ENCODE peak calls at places on chromosomes 1 and 21, in four cellular contexts. One of them, this sample, is unnamed. For H3K4me1, the result is how much of the 10 kb centered on the place peaks cover.

GRCh38 chr21:43865471-43866181 is 603 bp downstream of the AGPAT3 start:
- DNase-seq in prostate gland: no peak
- DNase-seq in upper lobe of right lung: peak
- DNase-seq in H9: no peak
- DNase-seq in this sample: no peak

GRCh38 chr1:2591581-2592261 is 5.1 kb downstream of the PRXL2B start:
- DNase-seq in prostate gland: no peak
- DNase-seq in upper lobe of right lung: peak
- DNase-seq in H9: no peak
- DNase-seq in this sample: no peak

GRCh38 chr1:85366391-85366790 is 90.0 kb upstream of the BCL10 start:
- DNase-seq in prostate gland: no peak
- DNase-seq in upper lobe of right lung: no peak
- DNase-seq in H9: no peak
- DNase-seq in this sample: no peak

GRCh38 chr1:93593868-93594602 is 87.6 kb downstream of the BCAR3 start:
- DNase-seq in upper lobe of right lung: no peak
- DNase-seq in H9: no peak
- DNase-seq in prostate gland: no peak
- DNase-seq in this sample: no peak

GRCh38 chr1:67468066-67468718 is 38.0 kb upstream of the SERBP1 start:
- DNase-seq in prostate gland: no peak
- DNase-seq in H9: no peak
- DNase-seq in upper lobe of right lung: no peak
- DNase-seq in this sample: no peak

GRCh38 chr1:177227978-177228720 is 57.4 kb downstream of the BRINP2 start:
- DNase-seq in prostate gland: no peak
- DNase-seq in upper lobe of right lung: no peak
- DNase-seq in H9: no peak
- DNase-seq in this sample: no peak

GRCh38 chr21:17451364-17451869 is 61.4 kb upstream of the CXADR start:
- DNase-seq in prostate gland: no peak
- DNase-seq in upper lobe of right lung: no peak
- DNase-seq in H9: no peak
- DNase-seq in this sample: no peak

GRCh38 chr1:45400049-45400448 is 59.8 kb upstream of the MUTYH start:
- DNase-seq in prostate gland: no peak
- DNase-seq in H9: peak
- DNase-seq in upper lobe of right lung: no peak
- DNase-seq in this sample: no peak

GRCh38 chr1:245858683-245859509 is 648.2 kb downstream of the SMYD3 start:
- DNase-seq in H9: no peak
- DNase-seq in prostate gland: no peak
- DNase-seq in upper lobe of right lung: no peak
- DNase-seq in this sample: no peak

GRCh38 chr1:9279172-9279840 is 13.4 kb upstream of the SPSB1 start:
- DNase-seq in H9: no peak
- DNase-seq in prostate gland: no peak
- DNase-seq in upper lobe of right lung: no peak
- DNase-seq in this sample: no peak

GRCh38 chr1:99808391-99809115 is 41.6 kb upstream of the AGL start:
- DNase-seq in upper lobe of right lung: no peak
- DNase-seq in prostate gland: peak
- DNase-seq in H9: peak
- DNase-seq in this sample: no peak

GRCh38 chr1:91075233-91076135 is 53.6 kb upstream of the ZNF644 start:
- DNase-seq in prostate gland: no peak
- DNase-seq in upper lobe of right lung: no peak
- DNase-seq in H9: no peak
- DNase-seq in this sample: no peak

GRCh38 chr1:245599413-245600174 is 444.8 kb downstream of the KIF26B start:
- DNase-seq in H9: peak
- DNase-seq in prostate gland: no peak
- DNase-seq in upper lobe of right lung: no peak
- DNase-seq in this sample: no peak

GRCh38 chr1:1250828-1251284 is 4.3 kb upstream of the C1QTNF12 start:
- DNase-seq in upper lobe of right lung: no peak
- DNase-seq in H9: no peak
- DNase-seq in prostate gland: no peak
- DNase-seq in this sample: no peak

GRCh38 chr1:44810101-44810761 is 1.9 kb downstream of the BTBD19 start:
- DNase-seq in H9: peak
- DNase-seq in upper lobe of right lung: peak
- DNase-seq in prostate gland: peak
- DNase-seq in this sample: peak

GRCh38 chr1:221437924-221438323 is 304.0 kb downstream of the DUSP10 start:
- DNase-seq in H9: no peak
- DNase-seq in upper lobe of right lung: no peak
- DNase-seq in prostate gland: no peak
- DNase-seq in this sample: no peak

GRCh38 chr1:27074175-27074780 is 61.6 kb upstream of the TENT5B start:
- DNase-seq in upper lobe of right lung: no peak
- DNase-seq in H9: no peak
- DNase-seq in prostate gland: no peak
- DNase-seq in this sample: no peak

GRCh38 chr1:1974834-1975233 is 28.8 kb downstream of the CFAP74 start:
- DNase-seq in upper lobe of right lung: no peak
- DNase-seq in prostate gland: no peak
- DNase-seq in H9: no peak
- DNase-seq in this sample: no peak

GRCh38 chr1:34268311-34269042 is 91.8 kb downstream of the C1orf94 start:
- DNase-seq in upper lobe of right lung: no peak
- DNase-seq in prostate gland: no peak
- DNase-seq in H9: no peak
- DNase-seq in this sample: no peak

GRCh38 chr1:198548890-198549289 is 8.4 kb upstream of the ATP6V1G3 start:
- DNase-seq in upper lobe of right lung: no peak
- DNase-seq in prostate gland: no peak
- DNase-seq in H9: no peak
- DNase-seq in this sample: no peak

GRCh38 chr1:40384887-40385286 is 11.4 kb downstream of the SMAP2 start:
- DNase-seq in upper lobe of right lung: no peak
- DNase-seq in H9: no peak
- DNase-seq in prostate gland: no peak
- DNase-seq in this sample: no peak

GRCh38 chr1:113986802-113987201 is 7.5 kb downstream of the OLFML3 start:
- DNase-seq in H9: no peak
- DNase-seq in prostate gland: no peak
- DNase-seq in upper lobe of right lung: no peak
- DNase-seq in this sample: no peak

GRCh38 chr1:207186503-207186902 is 82.5 kb downstream of the C4BPA start:
- DNase-seq in prostate gland: no peak
- DNase-seq in H9: no peak
- DNase-seq in upper lobe of right lung: no peak
- DNase-seq in this sample: no peak

GRCh38 chr1:221451741-221452140 is 290.1 kb downstream of the DUSP10 start:
- DNase-seq in prostate gland: no peak
- DNase-seq in upper lobe of right lung: no peak
- DNase-seq in H9: no peak
- DNase-seq in this sample: no peak

GRCh38 chr21:15063081-15063820 is 1.5 kb downstream of the NRIP1 start:
- DNase-seq in upper lobe of right lung: no peak
- DNase-seq in prostate gland: no peak
- DNase-seq in H9: no peak
- DNase-seq in this sample: no peak

GRCh38 chr1:78419309-78419708 is 71.5 kb upstream of the PTGFR start:
- DNase-seq in upper lobe of right lung: no peak
- DNase-seq in prostate gland: no peak
- DNase-seq in H9: no peak
- DNase-seq in this sample: no peak

GRCh38 chr21:45263534-45263933 is 24.2 kb downstream of the POFUT2 start:
- DNase-seq in prostate gland: no peak
- DNase-seq in upper lobe of right lung: no peak
- DNase-seq in H9: peak
- DNase-seq in this sample: no peak

GRCh38 chr1:26468911-26469310 is 3.3 kb upstream of the HMGN2 start:
- DNase-seq in prostate gland: peak
- DNase-seq in H9: no peak
- DNase-seq in upper lobe of right lung: no peak
- DNase-seq in this sample: no peak

GRCh38 chr1:228742535-228742934 is 7.3 kb downstream of the RHOU start:
- DNase-seq in upper lobe of right lung: no peak
- DNase-seq in H9: no peak
- DNase-seq in prostate gland: no peak
- DNase-seq in this sample: no peak

GRCh38 chr1:186531561-186532165 is 70.7 kb upstream of the PDC start:
- DNase-seq in upper lobe of right lung: no peak
- DNase-seq in prostate gland: no peak
- DNase-seq in H9: no peak
- DNase-seq in this sample: no peak

GRCh38 chr1:90723561-90724108 is 6.5 kb upstream of the BARHL2 start:
- DNase-seq in upper lobe of right lung: no peak
- DNase-seq in H9: peak
- DNase-seq in prostate gland: no peak
- DNase-seq in this sample: no peak

GRCh38 chr1:2452583-2453315 is 23.3 kb upstream of the PLCH2 start:
- DNase-seq in H9: no peak
- DNase-seq in prostate gland: no peak
- DNase-seq in upper lobe of right lung: no peak
- DNase-seq in this sample: no peak

GRCh38 chr1:36752891-36753361 is 270.2 kb upstream of the CSF3R start:
- DNase-seq in prostate gland: no peak
- DNase-seq in upper lobe of right lung: peak
- DNase-seq in H9: no peak
- DNase-seq in this sample: peak

GRCh38 chr1:243964915-243965314 is 86.2 kb upstream of the ZBTB18 start:
- DNase-seq in upper lobe of right lung: no peak
- DNase-seq in H9: no peak
- DNase-seq in prostate gland: no peak
- DNase-seq in this sample: no peak

GRCh38 chr1:166915941-166916340 is 39.9 kb upstream of the TADA1 start:
- DNase-seq in upper lobe of right lung: no peak
- DNase-seq in H9: peak
- DNase-seq in prostate gland: no peak
- DNase-seq in this sample: no peak

GRCh38 chr1:41572224-41572623 is 87.7 kb upstream of the EDN2 start:
- DNase-seq in prostate gland: no peak
- DNase-seq in upper lobe of right lung: no peak
- DNase-seq in H9: no peak
- DNase-seq in this sample: no peak

GRCh38 chr1:66752000-66752592 is at the start of gene DYNLT5:
- DNase-seq in upper lobe of right lung: peak
- DNase-seq in prostate gland: no peak
- DNase-seq in H9: peak
- DNase-seq in this sample: peak

GRCh38 chr1:56425494-56425860 is 153.9 kb downstream of the PLPP3 start:
- DNase-seq in upper lobe of right lung: no peak
- DNase-seq in prostate gland: no peak
- DNase-seq in H9: no peak
- DNase-seq in this sample: no peak
- H3K27ac ChIP-seq in upper lobe of right lung: no peak
- H3K27ac ChIP-seq in prostate gland: no peak
- H3K27ac ChIP-seq in H9: no peak
- H3K27ac ChIP-seq in this sample: no peak

GRCh38 chr1:15212989-15213291 is 34.1 kb upstream of the FHAD1 start:
- DNase-seq in upper lobe of right lung: no peak
- DNase-seq in H9: no peak
- DNase-seq in prostate gland: no peak
- DNase-seq in this sample: no peak

GRCh38 chr1:15213333-15213732 is 33.7 kb upstream of the FHAD1 start:
- DNase-seq in upper lobe of right lung: peak
- DNase-seq in H9: no peak
- DNase-seq in prostate gland: no peak
- DNase-seq in this sample: no peak

GRCh38 chr1:15211424-15211823 is 35.6 kb upstream of the FHAD1 start:
- DNase-seq in upper lobe of right lung: no peak
- DNase-seq in H9: no peak
- DNase-seq in prostate gland: no peak
- DNase-seq in this sample: no peak

GRCh38 chr1:15212216-15212988 is 34.6 kb upstream of the FHAD1 start:
- DNase-seq in H9: no peak
- DNase-seq in upper lobe of right lung: peak
- DNase-seq in prostate gland: no peak
- DNase-seq in this sample: no peak

DNA sequence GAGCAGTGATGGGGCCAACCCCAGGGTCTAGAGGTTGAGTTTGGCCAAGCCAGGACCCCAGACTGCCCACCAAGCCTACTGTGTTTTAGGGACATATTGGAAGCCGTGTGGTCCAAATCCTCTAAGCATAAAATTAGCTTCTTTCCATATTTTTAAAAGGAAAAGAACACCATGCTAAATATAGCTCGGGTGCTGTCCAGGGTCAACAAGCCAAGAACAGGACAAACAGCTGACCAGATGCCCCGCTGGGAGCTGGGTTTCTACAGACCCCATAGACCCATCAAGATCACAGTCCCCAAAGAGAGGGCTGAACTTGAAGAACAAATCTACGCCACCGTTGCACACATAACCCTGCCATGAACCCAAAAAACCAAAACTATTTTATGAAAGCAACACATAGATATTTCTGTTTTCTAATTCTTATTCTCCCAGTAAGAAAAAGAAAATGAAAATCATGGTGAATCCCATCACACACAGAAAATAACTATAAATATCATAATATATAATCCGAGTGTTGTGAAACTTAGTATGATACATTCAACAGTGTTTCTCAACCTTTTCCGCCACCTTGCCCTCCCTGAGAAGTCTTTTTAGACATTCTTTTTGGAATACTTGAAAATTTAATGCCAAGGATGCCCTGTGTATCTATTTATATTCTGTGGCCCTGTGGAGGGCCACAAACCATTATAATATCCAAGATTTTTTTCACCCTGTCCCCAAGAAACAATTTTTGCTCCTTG is 36.2 kb upstream of the FHAD1 start:
- DNase-seq in upper lobe of right lung: peak
- DNase-seq in H9: no peak
- DNase-seq in prostate gland: no peak
- DNase-seq in this sample: no peak
- H3K4me1 ChIP-seq in upper lobe of right lung: under half
- H3K4me1 ChIP-seq in H9: under half
- H3K4me1 ChIP-seq in prostate gland: under half
- H3K4me1 ChIP-seq in this sample: half or more

DNA sequence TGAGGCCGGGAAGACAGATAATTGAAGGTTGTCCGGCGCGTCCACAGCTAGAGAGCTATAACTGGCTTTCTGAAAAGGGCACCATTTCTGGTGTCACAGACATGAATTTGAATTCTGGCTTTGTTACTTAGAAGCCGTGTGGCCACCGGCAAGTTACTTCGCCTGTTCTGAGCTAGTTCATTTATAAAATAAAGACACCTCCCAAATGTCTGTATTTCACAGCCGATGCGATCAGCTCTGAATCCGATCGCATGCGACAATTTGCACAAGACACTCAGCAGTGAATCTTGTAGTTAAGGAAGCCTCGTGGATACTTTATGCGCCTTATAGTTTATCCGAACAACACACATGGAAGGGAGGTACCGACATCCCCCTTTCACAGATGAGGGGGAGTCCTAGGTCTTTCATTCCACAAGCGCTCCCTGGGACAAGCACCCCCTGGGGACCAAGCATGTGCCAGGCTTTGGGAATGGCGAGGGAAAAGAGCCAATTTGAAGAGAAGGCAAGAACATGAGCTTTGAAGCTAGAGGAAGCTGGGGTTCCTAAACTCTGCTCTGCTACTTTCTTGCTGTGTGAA is 4.0 kb downstream of the ID3 start:
- DNase-seq in prostate gland: no peak
- DNase-seq in H9: peak
- DNase-seq in upper lobe of right lung: no peak
- DNase-seq in this sample: peak
- TF ChIP-seq CTCF in prostate gland: no peak
- TF ChIP-seq CTCF in H9: no peak
- TF ChIP-seq CTCF in upper lobe of right lung: no peak
- TF ChIP-seq CTCF in this sample: no peak

GRCh38 chr1:61125263-61125662 is 42.9 kb downstream of the NFIA start:
- DNase-seq in prostate gland: no peak
- DNase-seq in H9: no peak
- DNase-seq in upper lobe of right lung: no peak
- DNase-seq in this sample: no peak
- H3K27ac ChIP-seq in prostate gland: peak
- H3K27ac ChIP-seq in H9: no peak
- H3K27ac ChIP-seq in upper lobe of right lung: no peak
- H3K27ac ChIP-seq in this sample: no peak

This sample was measured in ascending aorta.